ENCODE peak calls at places on chromosomes 1 and 21, in five cellular contexts. L is neuronal stem cell, I is trophoblast cell, Q is IMR-90, X is H9. F is an unnamed sample.
A peak's percentile ranks its signal among the peaks of the same experiment; 100 is the strongest.

GRCh38 chr1:184242507-184242943 is 144.3 kb upstream of the C1orf21 start:
- DNase-seq in L (peak; percentile 21), Q (peak; percentile 91), X (no peak), I (no peak), F (peak; percentile 83)

GRCh38 chr1:163655565-163655964 is 333.8 kb downstream of the NUF2 start:
- DNase-seq in Q (no peak), I (no peak), L (no peak), X (no peak), F (no peak)

GRCh38 chr1:32988665-32989064 is 24.1 kb upstream of the RNF19B start:
- DNase-seq in I (no peak), L (no peak), Q (peak; percentile 94), X (no peak), F (peak; percentile 49)

GRCh38 chr1:95888877-95889799 is 655.1 kb downstream of the RWDD3 start:
- DNase-seq in I (no peak), Q (no peak), X (no peak), L (peak; percentile 3), F (no peak)

GRCh38 chr1:169060010-169060722 is 46.3 kb upstream of the ATP1B1 start:
- DNase-seq in X (no peak), L (no peak), Q (no peak), I (no peak), F (peak; percentile 31)

GRCh38 chr1:37167479-37167878 is 133.2 kb upstream of the GRIK3 start:
- DNase-seq in X (no peak), I (no peak), L (no peak), Q (no peak), F (no peak)

GRCh38 chr1:94713472-94714141 is 106.5 kb upstream of the SLC44A3 start:
- DNase-seq in L (no peak), I (peak; percentile 63), Q (peak; percentile 99), X (peak; percentile 94), F (peak; percentile 91)

GRCh38 chr1:59766463-59766862 is 48.3 kb upstream of the HOOK1 start:
- DNase-seq in Q (peak; percentile 8), I (no peak), X (no peak), L (no peak), F (no peak)

GRCh38 chr1:46102769-46103476 is 29.5 kb downstream of the PIK3R3 start:
- DNase-seq in X (no peak), Q (peak; percentile 29), I (no peak), L (no peak), F (no peak)

GRCh38 chr21:8990326-8991087 is 1530.9 kb upstream of the TPTE start:
- DNase-seq in L (no peak), X (no peak), Q (no peak), I (no peak), F (no peak)

GRCh38 chr21:8989261-8989882 is 1532.0 kb upstream of the TPTE start:
- DNase-seq in I (no peak), L (no peak), X (no peak), Q (no peak), F (no peak)

GRCh38 chr21:8989883-8990325 is 1531.5 kb upstream of the TPTE start:
- DNase-seq in I (no peak), X (no peak), L (no peak), Q (no peak), F (no peak)

GRCh38 chr21:8991088-8991907 is 1530.1 kb upstream of the TPTE start:
- DNase-seq in Q (no peak), I (no peak), L (no peak), X (peak; percentile 38), F (no peak)

GRCh38 chr21:8988696-8989095 is 1532.7 kb upstream of the TPTE start:
- DNase-seq in I (no peak), L (no peak), Q (no peak), X (no peak), F (no peak)
- H3K9me3 ChIP-seq in I (peaks cover 33% of the 10 kb centered on the region), L (no peaks in the 10 kb centered on the region), Q (peaks cover 42% of the 10 kb centered on the region), X (peaks cover 53% of the 10 kb centered on the region), F (peaks cover 29% of the 10 kb centered on the region)

DNA sequence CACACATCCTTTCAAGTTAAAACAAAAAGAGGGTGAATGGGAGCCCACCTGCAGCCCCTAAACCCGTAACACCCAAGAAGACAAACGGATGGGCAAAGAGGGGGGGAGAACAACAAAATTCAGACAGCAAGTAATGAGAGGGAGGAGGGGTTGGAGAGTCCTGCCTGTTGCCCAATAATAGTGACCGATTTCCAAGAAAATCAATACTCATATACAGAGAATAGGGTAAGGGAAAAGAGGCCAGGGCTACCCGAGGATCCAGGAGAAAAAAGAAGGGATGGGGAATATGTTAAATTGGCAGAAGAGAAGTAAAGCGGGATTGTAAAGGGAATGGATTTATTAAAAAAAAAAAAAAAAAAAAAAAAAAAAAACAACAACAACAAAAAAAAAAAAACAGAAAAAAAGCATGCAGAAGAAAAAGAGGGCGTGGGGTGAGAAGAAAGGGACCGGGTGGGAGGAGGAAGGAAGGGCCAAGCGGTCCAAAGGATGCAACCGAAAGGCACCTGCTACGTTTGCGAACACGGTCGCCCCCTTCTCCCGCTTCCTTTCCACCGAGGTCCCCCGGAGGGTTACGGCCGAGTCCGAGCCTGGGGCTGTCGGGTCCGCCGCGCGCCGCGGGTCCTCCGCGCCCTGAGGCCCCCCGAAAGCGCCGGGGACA is 930 bp downstream of the SLC30A10 start:
- DNase-seq in I (no peak), L (no peak), X (no peak), Q (no peak), F (no peak)
- H2BK5ac ChIP-seq in I (no peak overlapping the region), L (peak overlapping the region; percentile 80), X (no peak overlapping the region), Q (no peak overlapping the region), F (no peak overlapping the region)

DNA sequence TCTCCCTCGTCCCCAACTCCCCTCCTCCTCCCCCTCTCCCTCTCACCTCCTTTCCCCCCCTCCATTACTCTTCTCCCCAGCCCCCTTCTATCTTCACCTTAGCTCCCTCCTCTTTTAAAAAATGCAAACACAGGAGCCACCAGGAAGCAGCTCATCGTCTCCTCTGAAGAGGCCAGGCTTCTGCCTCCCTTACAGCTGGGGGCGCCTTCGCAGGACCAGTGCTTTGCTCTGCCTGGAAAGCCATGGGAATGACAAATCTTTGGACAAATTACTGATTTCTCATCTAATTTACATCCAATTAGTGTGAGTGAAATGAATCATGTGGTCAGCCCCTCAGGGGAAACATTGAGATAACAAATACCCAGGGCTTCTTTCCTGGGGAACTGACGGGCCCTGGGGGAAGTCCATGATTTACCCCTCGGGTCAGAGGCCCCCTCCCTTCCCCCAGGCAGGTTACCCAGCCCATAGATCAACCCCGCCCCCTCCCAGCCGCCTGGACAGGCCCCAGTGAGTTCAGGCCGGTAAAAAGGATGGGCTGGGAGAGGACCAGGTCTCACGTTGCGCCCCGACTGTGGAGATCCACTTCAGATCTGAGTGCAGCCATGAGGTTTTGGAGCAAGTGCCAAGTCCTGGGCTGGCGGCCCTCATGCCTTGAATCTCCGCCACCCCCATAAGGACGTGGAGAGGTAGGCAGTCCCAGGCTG is 300.9 kb downstream of the RRAGC start:
- DNase-seq in I (no peak), X (peak; percentile 77), L (no peak), Q (no peak), F (no peak)
- H4K8ac ChIP-seq in I (no peak overlapping the region), X (no peak overlapping the region), L (no peak overlapping the region), Q (no peak overlapping the region), F (no peak overlapping the region)

GRCh38 chr1:152148991-152149390 is 10.0 kb downstream of the RPTN start:
- DNase-seq in X (no peak), Q (no peak), I (no peak), L (no peak), F (no peak)

GRCh38 chr1:152148051-152148450 is 11.0 kb downstream of the RPTN start:
- DNase-seq in Q (no peak), X (no peak), I (no peak), L (no peak), F (no peak)

GRCh38 chr1:152159144-152159543 is at the start of gene RPTN:
- DNase-seq in I (no peak), X (no peak), Q (no peak), L (no peak), F (no peak)

GRCh38 chr1:152151646-152152045 is 7.4 kb downstream of the RPTN start:
- DNase-seq in L (no peak), Q (no peak), I (no peak), X (no peak), F (no peak)

GRCh38 chr1:152153996-152154395 is 5.0 kb downstream of the RPTN start:
- DNase-seq in X (no peak), L (no peak), I (no peak), Q (no peak), F (no peak)
- H3K9me3 ChIP-seq in X (peaks cover 75% of the 10 kb centered on the region), L (no peaks in the 10 kb centered on the region), I (peaks cover 15% of the 10 kb centered on the region), Q (no peaks in the 10 kb centered on the region), F (no peaks in the 10 kb centered on the region)